ENCODE peak calls at places on chromosomes 11 and 22, in nine cellular contexts. A, X, W, E, R, T, S, M and P are unnamed samples.

GRCh38 chr11:66419825-66420224 is 1.0 kb upstream of the NPAS4 start:
- DNase-seq in A (no peak), X (no peak), W (peak), E (no peak), R (peak), T (no peak), S (no peak), M (no peak), P (no peak)

GRCh38 chr11:18749681-18750319 is 23.8 kb upstream of the IGSF22 start:
- DNase-seq in A (no peak), X (peak), W (no peak), E (no peak), R (no peak), T (no peak), S (peak), M (peak), P (peak)

GRCh38 chr11:18844753-18845367 is 53.3 kb upstream of the PTPN5 start:
- DNase-seq in A (peak), X (peak), W (peak), E (no peak), R (peak), T (no peak), S (no peak), M (no peak), P (peak)

GRCh38 chr22:19121631-19122142 is 525 bp downstream of the DGCR2 start:
- DNase-seq in A (peak), X (peak), W (peak), E (no peak), R (peak), T (no peak), S (peak), M (peak), P (peak)

GRCh38 chr22:43627485-43628252 is 184.4 kb downstream of the EFCAB6 start:
- DNase-seq in A (no peak), X (no peak), W (no peak), E (no peak), R (no peak), T (no peak), S (no peak), M (no peak), P (no peak)

GRCh38 chr11:80686889-80687288 is 1246.1 kb upstream of the TENM4 start:
- DNase-seq in A (no peak), X (no peak), W (no peak), E (no peak), R (no peak), T (no peak), S (no peak), M (no peak), P (no peak)

GRCh38 chr11:8745431-8745986 is 62.9 kb downstream of the RPL27A start:
- DNase-seq in A (no peak), X (no peak), W (no peak), E (no peak), R (no peak), T (no peak), S (no peak), M (no peak), P (no peak)

GRCh38 chr11:57490456-57491248 is 24.9 kb downstream of the SLC43A1 start:
- DNase-seq in A (no peak), X (peak), W (no peak), E (no peak), R (no peak), T (no peak), S (no peak), M (no peak), P (no peak)

GRCh38 chr22:21573293-21573734 is 5.8 kb downstream of the UBE2L3 start:
- DNase-seq in A (no peak), X (no peak), W (no peak), E (no peak), R (no peak), T (no peak), S (no peak), M (no peak), P (no peak)

GRCh38 chr11:124922831-124923230 is 3.8 kb downstream of the HEPN1 start:
- DNase-seq in A (no peak), X (no peak), W (no peak), E (no peak), R (no peak), T (no peak), S (no peak), M (no peak), P (no peak)

GRCh38 chr11:20609727-20610707 is 10.6 kb downstream of the SLC6A5 start:
- DNase-seq in A (peak), X (peak), W (peak), E (no peak), R (peak), T (peak), S (peak), M (peak), P (peak)

GRCh38 chr11:61587951-61588695 is 7.2 kb upstream of the SYT7 start:
- DNase-seq in A (peak), X (peak), W (peak), E (peak), R (peak), T (peak), S (no peak), M (peak), P (no peak)

GRCh38 chr11:315516-315994 is 1.7 kb downstream of the IFITM1 start:
- DNase-seq in A (no peak), X (no peak), W (no peak), E (no peak), R (no peak), T (no peak), S (no peak), M (no peak), P (no peak)

GRCh38 chr22:29268511-29269229 is 602 bp downstream of the EWSR1 start:
- DNase-seq in A (peak), X (peak), W (peak), E (no peak), R (peak), T (no peak), S (peak), M (peak), P (no peak)

GRCh38 chr11:118006153-118006534 is 19.9 kb downstream of the IL10RA start:
- DNase-seq in A (no peak), X (no peak), W (no peak), E (no peak), R (no peak), T (no peak), S (no peak), M (no peak), P (no peak)

GRCh38 chr11:62497132-62497915 is 49.3 kb downstream of the AHNAK start:
- DNase-seq in A (no peak), X (peak), W (peak), E (no peak), R (peak), T (no peak), S (peak), M (peak), P (peak)

GRCh38 chr22:50467773-50468440 is 6.9 kb downstream of the SBF1 start:
- DNase-seq in A (no peak), X (no peak), W (no peak), E (no peak), R (no peak), T (no peak), S (no peak), M (no peak), P (no peak)

GRCh38 chr11:75413864-75414263 is 14.5 kb downstream of the RPS3 start:
- DNase-seq in A (no peak), X (no peak), W (no peak), E (no peak), R (no peak), T (no peak), S (no peak), M (no peak), P (no peak)

GRCh38 chr11:42849362-42849761 is 462.4 kb upstream of the API5 start:
- DNase-seq in A (no peak), X (no peak), W (no peak), E (no peak), R (no peak), T (no peak), S (no peak), M (no peak), P (no peak)

GRCh38 chr11:17745032-17745772 is 10.6 kb downstream of the KCNC1 start:
- DNase-seq in A (no peak), X (no peak), W (no peak), E (no peak), R (no peak), T (no peak), S (no peak), M (no peak), P (no peak)

GRCh38 chr11:12893787-12894672 is 115.1 kb upstream of the RASSF10 start:
- DNase-seq in A (peak), X (peak), W (peak), E (no peak), R (peak), T (peak), S (peak), M (peak), P (peak)

GRCh38 chr11:43907028-43907966 is 26.7 kb downstream of the ALKBH3 start:
- DNase-seq in A (no peak), X (peak), W (no peak), E (no peak), R (no peak), T (no peak), S (no peak), M (no peak), P (no peak)

GRCh38 chr22:39024923-39025322 is 4.0 kb downstream of the APOBEC3D start:
- DNase-seq in A (no peak), X (no peak), W (no peak), E (no peak), R (no peak), T (no peak), S (no peak), M (no peak), P (no peak)

GRCh38 chr11:102284008-102284407 is 33.3 kb upstream of the BIRC3 start:
- DNase-seq in A (no peak), X (no peak), W (no peak), E (no peak), R (no peak), T (no peak), S (no peak), M (no peak), P (no peak)

GRCh38 chr22:47628477-47629272 is 866.2 kb downstream of the TBC1D22A start:
- DNase-seq in A (no peak), X (no peak), W (no peak), E (no peak), R (no peak), T (no peak), S (no peak), M (no peak), P (no peak)

GRCh38 chr11:120254788-120255518 is 15.0 kb downstream of the POU2F3 start:
- DNase-seq in A (peak), X (no peak), W (no peak), E (no peak), R (no peak), T (no peak), S (no peak), M (no peak), P (no peak)

GRCh38 chr22:22687638-22688500 is 43.5 kb downstream of the GGTLC2 start:
- DNase-seq in A (peak), X (peak), W (peak), E (no peak), R (peak), T (no peak), S (peak), M (peak), P (no peak)